ENCODE peak calls at places on chromosome 12, in five cellular contexts. V is colonic mucosa; K is effector memory CD4-positive, alpha-beta T cell; Q is psoas muscle; C is upper lobe of right lung. P is an unnamed sample.

GRCh38 chr12:100200450-100201181 is at the start of gene ACTR6:
- DNase-seq in V (peak; percentile 98), K (peak; percentile 97), Q (peak; percentile 93), C (peak; percentile 97), P (peak; percentile 47)

GRCh38 chr12:63862187-63863107 is 17.9 kb downstream of the SRGAP1 start:
- DNase-seq in V (peak; percentile 81), K (no peak), Q (no peak), C (no peak), P (no peak)

GRCh38 chr12:112913038-112913688 is 6.4 kb downstream of the OAS1 start:
- DNase-seq in V (no peak), K (no peak), Q (no peak), C (no peak), P (no peak)

GRCh38 chr12:727321-727720 is 25.1 kb upstream of the WNK1 start:
- DNase-seq in V (no peak), K (no peak), Q (no peak), C (no peak), P (no peak)

GRCh38 chr12:85809500-85809899 is 26.7 kb downstream of the RASSF9 start:
- DNase-seq in V (no peak), K (no peak), Q (no peak), C (no peak), P (no peak)

GRCh38 chr12:62766516-62766915 is 168.4 kb downstream of the PPM1H start:
- DNase-seq in V (no peak), K (no peak), Q (no peak), C (no peak), P (no peak)

GRCh38 chr12:19761465-19761864 is 322.2 kb downstream of the AEBP2 start:
- DNase-seq in V (no peak), K (no peak), Q (no peak), C (no peak), P (no peak)

GRCh38 chr12:14769462-14769836 is 33.8 kb downstream of the WBP11 start:
- DNase-seq in V (peak; percentile 62), K (no peak), Q (peak; percentile 21), C (peak; percentile 70), P (no peak)

GRCh38 chr12:48787791-48788521 is 933 bp downstream of the ADCY6 start:
- DNase-seq in V (peak; percentile 48), K (no peak), Q (no peak), C (no peak), P (no peak)
- H3K27ac ChIP-seq in V (peak overlapping the region; percentile 65), K (no peak overlapping the region), Q (peak overlapping the region; percentile 65), C (peak overlapping the region; percentile 81), P (no peak overlapping the region)

GRCh38 chr12:120228291-120229070 is 27.6 kb upstream of the RPLP0 start:
- DNase-seq in V (peak; percentile 96), K (peak; percentile 74), Q (peak; percentile 89), C (peak; percentile 93), P (peak; percentile 65)
- H3K27ac ChIP-seq in V (peak overlapping the region; percentile 86), K (no peak overlapping the region), Q (peak overlapping the region; percentile 99), C (peak overlapping the region; percentile 77), P (no peak overlapping the region)

GRCh38 chr12:46518729-46519128 is 146.2 kb upstream of the SLC38A2 start:
- DNase-seq in V (no peak), K (no peak), Q (no peak), C (no peak), P (no peak)
- H3K27ac ChIP-seq in V (no peak overlapping the region), K (no peak overlapping the region), Q (no peak overlapping the region), C (peak overlapping the region; percentile 67), P (no peak overlapping the region)

GRCh38 chr12:75872762-75873161 is 158.8 kb downstream of the PHLDA1 start:
- DNase-seq in V (no peak), K (no peak), Q (no peak), C (no peak), P (no peak)

GRCh38 chr12:75877588-75878381 is 153.8 kb downstream of the PHLDA1 start:
- DNase-seq in V (no peak), K (no peak), Q (no peak), C (no peak), P (no peak)

GRCh38 chr12:75874456-75874855 is 157.1 kb downstream of the PHLDA1 start:
- DNase-seq in V (no peak), K (no peak), Q (no peak), C (no peak), P (no peak)

GRCh38 chr12:75878382-75878720 is 153.2 kb downstream of the PHLDA1 start:
- DNase-seq in V (no peak), K (no peak), Q (no peak), C (no peak), P (no peak)

GRCh38 chr12:75876843-75877587 is 154.6 kb downstream of the PHLDA1 start:
- DNase-seq in V (no peak), K (no peak), Q (no peak), C (no peak), P (no peak)
- H3K27ac ChIP-seq in V (no peak overlapping the region), K (no peak overlapping the region), Q (no peak overlapping the region), C (no peak overlapping the region), P (no peak overlapping the region)

GRCh38 chr12:3046441-3047200 is 30.6 kb upstream of the TSPAN9 start:
- DNase-seq in V (no peak), K (no peak), Q (peak; percentile 72), C (peak; percentile 77), P (no peak)
- H3K27ac ChIP-seq in V (no peak overlapping the region), K (no peak overlapping the region), Q (peak overlapping the region; percentile 76), C (no peak overlapping the region), P (no peak overlapping the region)

GRCh38 chr12:52907092-52907810 is 2.4 kb upstream of the KRT8 start:
- DNase-seq in V (peak; percentile 96), K (no peak), Q (no peak), C (peak; percentile 85), P (no peak)

GRCh38 chr12:52906049-52906645 is 1.3 kb upstream of the KRT8 start:
- DNase-seq in V (peak; percentile 32), K (no peak), Q (no peak), C (no peak), P (no peak)

GRCh38 chr12:52910248-52910883 is 5.5 kb upstream of the KRT8 start:
- DNase-seq in V (no peak), K (no peak), Q (no peak), C (no peak), P (no peak)

GRCh38 chr12:52909796-52910195 is 4.9 kb upstream of the KRT8 start:
- DNase-seq in V (no peak), K (no peak), Q (no peak), C (no peak), P (no peak)

GRCh38 chr12:52909256-52909655 is 4.4 kb upstream of the KRT8 start:
- DNase-seq in V (no peak), K (no peak), Q (no peak), C (no peak), P (no peak)
- H3K27ac ChIP-seq in V (no peak overlapping the region), K (no peak overlapping the region), Q (no peak overlapping the region), C (no peak overlapping the region), P (no peak overlapping the region)

GRCh38 chr12:18141583-18141982 is 51.6 kb upstream of the RERGL start:
- DNase-seq in V (no peak), K (no peak), Q (no peak), C (no peak), P (no peak)

GRCh38 chr12:18139989-18140596 is 50.1 kb upstream of the RERGL start:
- DNase-seq in V (no peak), K (no peak), Q (no peak), C (no peak), P (no peak)

GRCh38 chr12:18139254-18139653 is 49.3 kb upstream of the RERGL start:
- DNase-seq in V (no peak), K (no peak), Q (no peak), C (no peak), P (no peak)

GRCh38 chr12:18145924-18146323 is 55.9 kb upstream of the RERGL start:
- DNase-seq in V (no peak), K (no peak), Q (no peak), C (no peak), P (no peak)

DNA sequence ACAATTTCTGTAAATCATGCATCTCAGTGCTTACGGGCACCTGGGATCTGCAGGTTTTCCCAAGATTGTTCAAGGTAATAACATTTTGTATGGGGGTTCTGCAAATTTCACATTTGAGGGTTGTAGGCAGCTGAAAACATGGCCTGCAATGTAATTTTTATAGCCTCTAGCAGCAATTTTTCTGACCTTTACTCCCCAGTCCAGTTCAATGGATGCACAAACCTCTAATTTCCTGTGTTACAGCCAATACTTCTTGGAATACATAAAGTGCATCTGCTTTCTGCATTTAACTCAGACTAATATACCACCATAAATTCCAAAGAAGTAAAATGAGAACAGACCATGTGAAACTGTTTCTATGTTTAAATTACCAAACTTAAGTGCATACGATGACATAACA is 51.0 kb upstream of the RERGL start:
- DNase-seq in V (no peak), K (no peak), Q (no peak), C (no peak), P (no peak)
- H3K27ac ChIP-seq in V (no peak overlapping the region), K (no peak overlapping the region), Q (no peak overlapping the region), C (no peak overlapping the region), P (no peak overlapping the region)

DNA sequence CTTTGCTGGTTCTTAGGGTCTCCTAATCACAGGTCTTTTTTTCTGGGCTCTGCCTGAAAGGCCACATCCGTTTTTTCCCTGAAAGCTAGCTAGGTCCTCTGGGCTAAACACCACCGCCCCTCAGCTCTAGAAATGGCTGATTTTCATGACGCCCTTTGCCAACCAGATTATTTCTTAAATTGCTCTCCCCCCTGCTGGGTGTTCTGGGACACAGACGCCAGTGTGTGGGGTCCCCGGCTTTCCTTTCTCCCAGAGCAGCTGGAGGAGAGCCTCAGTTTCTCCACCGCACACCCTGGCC is 45.3 kb upstream of the ATP23 start:
- DNase-seq in V (peak; percentile 31), K (no peak), Q (no peak), C (no peak), P (no peak)
- H3K27ac ChIP-seq in V (peak overlapping the region; percentile 92), K (peak overlapping the region; percentile 90), Q (peak overlapping the region; percentile 94), C (peak overlapping the region; percentile 99), P (peak overlapping the region; percentile 99)

GRCh38 chr12:71621938-71622337 is 41.7 kb downstream of the ZFC3H1 start:
- DNase-seq in V (no peak), K (no peak), Q (no peak), C (no peak), P (no peak)

GRCh38 chr12:71627438-71628002 is 36.1 kb downstream of the ZFC3H1 start:
- DNase-seq in V (no peak), K (no peak), Q (no peak), C (no peak), P (no peak)

GRCh38 chr12:71626098-71626497 is 37.5 kb downstream of the ZFC3H1 start:
- DNase-seq in V (no peak), K (no peak), Q (no peak), C (no peak), P (no peak)

DNA sequence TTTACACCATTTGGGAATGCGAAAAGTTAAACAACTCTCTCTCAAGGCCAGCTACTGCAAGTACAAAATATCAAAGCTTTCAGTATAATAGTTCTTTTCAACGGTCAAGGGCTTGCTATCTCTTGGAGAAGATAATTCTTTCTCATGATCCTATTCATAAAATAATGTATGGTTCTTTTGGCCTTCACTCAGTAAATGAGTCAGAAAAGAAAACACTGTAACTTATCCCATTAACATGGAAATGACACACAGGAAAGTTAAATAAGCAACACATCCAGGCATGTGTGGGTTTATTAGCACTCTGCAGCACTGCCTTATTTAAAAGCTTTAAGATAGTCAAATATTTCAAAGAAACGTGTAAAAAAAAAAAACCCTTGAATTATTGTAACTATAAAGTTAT is 36.9 kb downstream of the ZFC3H1 start:
- DNase-seq in V (no peak), K (no peak), Q (no peak), C (no peak), P (no peak)
- H3K27ac ChIP-seq in V (no peak overlapping the region), K (no peak overlapping the region), Q (no peak overlapping the region), C (no peak overlapping the region), P (no peak overlapping the region)

P was measured in caudate nucleus.